ENCODE peak calls at places on chromosomes 12 and 14, in six cellular contexts. One of them, this sample, is unnamed. For H3K9me3, the result is how much of the 10 kb centered on the place peaks cover.

GRCh38 chr12:109186993-109187653 is 70.7 kb downstream of the ACACB start:
- DNase-seq in thyroid gland: no peak
- DNase-seq in upper lobe of left lung: no peak
- DNase-seq in WERI-Rb-1: no peak
- DNase-seq in breast epithelium: no peak
- DNase-seq in H9: no peak
- DNase-seq in this sample: no peak

GRCh38 chr14:60565211-60565610 is 56.3 kb downstream of the SIX6 start:
- DNase-seq in WERI-Rb-1: no peak
- DNase-seq in upper lobe of left lung: no peak
- DNase-seq in H9: no peak
- DNase-seq in thyroid gland: peak
- DNase-seq in breast epithelium: no peak
- DNase-seq in this sample: no peak

GRCh38 chr12:42482820-42483533 is 106.6 kb downstream of the PRICKLE1 start:
- DNase-seq in WERI-Rb-1: peak
- DNase-seq in H9: peak
- DNase-seq in breast epithelium: no peak
- DNase-seq in upper lobe of left lung: peak
- DNase-seq in thyroid gland: peak
- DNase-seq in this sample: peak

GRCh38 chr12:108881953-108882352 is 2.1 kb downstream of the DAO start:
- DNase-seq in breast epithelium: no peak
- DNase-seq in H9: no peak
- DNase-seq in thyroid gland: no peak
- DNase-seq in upper lobe of left lung: no peak
- DNase-seq in WERI-Rb-1: peak
- DNase-seq in this sample: no peak

GRCh38 chr12:112252184-112252583 is 126.8 kb downstream of the TRAFD1 start:
- DNase-seq in breast epithelium: no peak
- DNase-seq in upper lobe of left lung: peak
- DNase-seq in H9: no peak
- DNase-seq in WERI-Rb-1: no peak
- DNase-seq in thyroid gland: no peak
- DNase-seq in this sample: no peak

GRCh38 chr12:77847665-77848431 is 17.2 kb downstream of the NAV3 start:
- DNase-seq in thyroid gland: no peak
- DNase-seq in WERI-Rb-1: no peak
- DNase-seq in upper lobe of left lung: no peak
- DNase-seq in H9: no peak
- DNase-seq in breast epithelium: no peak
- DNase-seq in this sample: no peak

GRCh38 chr12:91777268-91777997 is 368.2 kb downstream of the BTG1 start:
- DNase-seq in WERI-Rb-1: no peak
- DNase-seq in upper lobe of left lung: no peak
- DNase-seq in H9: no peak
- DNase-seq in breast epithelium: no peak
- DNase-seq in thyroid gland: no peak
- DNase-seq in this sample: no peak

GRCh38 chr12:53300187-53300586 is 692 bp downstream of the MYG1 start:
- DNase-seq in thyroid gland: no peak
- DNase-seq in WERI-Rb-1: no peak
- DNase-seq in H9: no peak
- DNase-seq in upper lobe of left lung: no peak
- DNase-seq in breast epithelium: no peak
- DNase-seq in this sample: no peak

GRCh38 chr14:101008631-101009336 is 105.3 kb upstream of the RTL1 start:
- DNase-seq in upper lobe of left lung: no peak
- DNase-seq in H9: no peak
- DNase-seq in WERI-Rb-1: no peak
- DNase-seq in thyroid gland: no peak
- DNase-seq in breast epithelium: no peak
- DNase-seq in this sample: no peak

GRCh38 chr12:91413591-91413990 is 231.0 kb upstream of the DCN start:
- DNase-seq in H9: no peak
- DNase-seq in WERI-Rb-1: no peak
- DNase-seq in thyroid gland: no peak
- DNase-seq in upper lobe of left lung: peak
- DNase-seq in breast epithelium: no peak
- DNase-seq in this sample: no peak

GRCh38 chr12:130956456-130957303 is 3.0 kb downstream of the ADGRD1 start:
- DNase-seq in H9: no peak
- DNase-seq in WERI-Rb-1: no peak
- DNase-seq in thyroid gland: no peak
- DNase-seq in breast epithelium: no peak
- DNase-seq in upper lobe of left lung: no peak
- DNase-seq in this sample: no peak

GRCh38 chr12:56897844-56898341 is 36.3 kb downstream of the SDR9C7 start:
- DNase-seq in H9: no peak
- DNase-seq in upper lobe of left lung: no peak
- DNase-seq in breast epithelium: no peak
- DNase-seq in WERI-Rb-1: no peak
- DNase-seq in thyroid gland: no peak
- DNase-seq in this sample: no peak

GRCh38 chr12:56896082-56896481 is 38.1 kb downstream of the SDR9C7 start:
- DNase-seq in breast epithelium: no peak
- DNase-seq in WERI-Rb-1: no peak
- DNase-seq in H9: no peak
- DNase-seq in upper lobe of left lung: no peak
- DNase-seq in thyroid gland: no peak
- DNase-seq in this sample: no peak

GRCh38 chr12:56898938-56899337 is 35.3 kb downstream of the SDR9C7 start:
- DNase-seq in thyroid gland: no peak
- DNase-seq in breast epithelium: no peak
- DNase-seq in upper lobe of left lung: no peak
- DNase-seq in H9: no peak
- DNase-seq in WERI-Rb-1: no peak
- DNase-seq in this sample: no peak

GRCh38 chr12:56903374-56903773 is 30.8 kb downstream of the SDR9C7 start:
- DNase-seq in WERI-Rb-1: no peak
- DNase-seq in upper lobe of left lung: no peak
- DNase-seq in breast epithelium: no peak
- DNase-seq in thyroid gland: no peak
- DNase-seq in H9: no peak
- DNase-seq in this sample: no peak

DNA sequence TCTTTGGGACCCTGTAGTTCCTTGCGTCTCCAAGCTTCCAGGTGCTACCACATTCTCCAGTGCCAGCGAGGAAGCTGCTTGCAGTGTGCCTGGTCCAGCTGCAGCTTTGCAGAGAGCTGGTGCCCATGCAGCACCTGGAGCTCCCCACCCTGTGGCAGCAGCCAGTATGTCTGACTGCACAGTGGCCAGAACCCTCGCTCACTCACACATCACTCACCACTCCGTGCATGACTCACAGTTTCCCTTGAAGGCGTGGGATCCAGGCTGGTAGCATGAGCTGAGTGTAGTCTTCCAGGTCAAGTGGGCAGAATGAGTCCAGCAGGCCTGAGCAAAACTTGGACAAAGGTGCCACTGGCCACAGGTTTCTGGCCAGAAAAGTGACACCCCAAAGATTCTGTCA is 33.6 kb downstream of the SDR9C7 start:
- DNase-seq in thyroid gland: no peak
- DNase-seq in upper lobe of left lung: no peak
- DNase-seq in H9: no peak
- DNase-seq in WERI-Rb-1: no peak
- DNase-seq in breast epithelium: no peak
- DNase-seq in this sample: no peak
- H3K9me3 ChIP-seq in thyroid gland: under half
- H3K9me3 ChIP-seq in upper lobe of left lung: under half
- H3K9me3 ChIP-seq in H9: under half
- H3K9me3 ChIP-seq in WERI-Rb-1: under half
- H3K9me3 ChIP-seq in breast epithelium: under half
- H3K9me3 ChIP-seq in this sample: under half

GRCh38 chr14:69815556-69815955 is 18.5 kb upstream of the SLC10A1 start:
- DNase-seq in H9: no peak
- DNase-seq in WERI-Rb-1: no peak
- DNase-seq in thyroid gland: no peak
- DNase-seq in upper lobe of left lung: no peak
- DNase-seq in breast epithelium: no peak
- DNase-seq in this sample: no peak

GRCh38 chr14:69811227-69811867 is 14.3 kb upstream of the SLC10A1 start:
- DNase-seq in upper lobe of left lung: no peak
- DNase-seq in breast epithelium: no peak
- DNase-seq in H9: no peak
- DNase-seq in WERI-Rb-1: no peak
- DNase-seq in thyroid gland: no peak
- DNase-seq in this sample: no peak

GRCh38 chr14:69811868-69812252 is 14.8 kb upstream of the SLC10A1 start:
- DNase-seq in thyroid gland: no peak
- DNase-seq in upper lobe of left lung: no peak
- DNase-seq in H9: no peak
- DNase-seq in WERI-Rb-1: no peak
- DNase-seq in breast epithelium: no peak
- DNase-seq in this sample: no peak

GRCh38 chr14:69814397-69814796 is 17.4 kb upstream of the SLC10A1 start:
- DNase-seq in WERI-Rb-1: no peak
- DNase-seq in upper lobe of left lung: no peak
- DNase-seq in breast epithelium: no peak
- DNase-seq in thyroid gland: no peak
- DNase-seq in H9: no peak
- DNase-seq in this sample: no peak

GRCh38 chr14:69812725-69813124 is 15.7 kb upstream of the SLC10A1 start:
- DNase-seq in breast epithelium: no peak
- DNase-seq in WERI-Rb-1: peak
- DNase-seq in upper lobe of left lung: no peak
- DNase-seq in H9: no peak
- DNase-seq in thyroid gland: no peak
- DNase-seq in this sample: no peak
- TF ChIP-seq CTCF in breast epithelium: no peak
- TF ChIP-seq CTCF in WERI-Rb-1: peak
- TF ChIP-seq CTCF in upper lobe of left lung: no peak
- TF ChIP-seq CTCF in H9: peak
- TF ChIP-seq CTCF in thyroid gland: no peak
- TF ChIP-seq CTCF in this sample: no peak

GRCh38 chr14:89573399-89573657 is 156.3 kb upstream of the FOXN3 start:
- DNase-seq in upper lobe of left lung: no peak
- DNase-seq in H9: no peak
- DNase-seq in WERI-Rb-1: no peak
- DNase-seq in breast epithelium: no peak
- DNase-seq in thyroid gland: no peak
- DNase-seq in this sample: no peak
- H3K27ac ChIP-seq in upper lobe of left lung: no peak
- H3K27ac ChIP-seq in H9: no peak
- H3K27ac ChIP-seq in WERI-Rb-1: no peak
- H3K27ac ChIP-seq in breast epithelium: no peak
- H3K27ac ChIP-seq in thyroid gland: no peak
- H3K27ac ChIP-seq in this sample: no peak

GRCh38 chr14:105851716-105852377 is 325.5 kb downstream of the TMEM121 start:
- DNase-seq in upper lobe of left lung: peak
- DNase-seq in WERI-Rb-1: no peak
- DNase-seq in H9: no peak
- DNase-seq in thyroid gland: no peak
- DNase-seq in breast epithelium: no peak
- DNase-seq in this sample: no peak

GRCh38 chr14:105853089-105853906 is 326.9 kb downstream of the TMEM121 start:
- DNase-seq in breast epithelium: peak
- DNase-seq in WERI-Rb-1: no peak
- DNase-seq in thyroid gland: no peak
- DNase-seq in H9: peak
- DNase-seq in upper lobe of left lung: peak
- DNase-seq in this sample: no peak

GRCh38 chr14:105850853-105851581 is 324.6 kb downstream of the TMEM121 start:
- DNase-seq in breast epithelium: no peak
- DNase-seq in WERI-Rb-1: no peak
- DNase-seq in upper lobe of left lung: peak
- DNase-seq in H9: no peak
- DNase-seq in thyroid gland: no peak
- DNase-seq in this sample: no peak

GRCh38 chr14:105853907-105854599 is 327.7 kb downstream of the TMEM121 start:
- DNase-seq in H9: no peak
- DNase-seq in WERI-Rb-1: no peak
- DNase-seq in thyroid gland: no peak
- DNase-seq in breast epithelium: no peak
- DNase-seq in upper lobe of left lung: peak
- DNase-seq in this sample: no peak

GRCh38 chr14:105852378-105853088 is 326.1 kb downstream of the TMEM121 start:
- DNase-seq in breast epithelium: peak
- DNase-seq in thyroid gland: no peak
- DNase-seq in upper lobe of left lung: no peak
- DNase-seq in H9: peak
- DNase-seq in WERI-Rb-1: no peak
- DNase-seq in this sample: no peak
- H3K9me3 ChIP-seq in breast epithelium: under half
- H3K9me3 ChIP-seq in thyroid gland: under half
- H3K9me3 ChIP-seq in upper lobe of left lung: under half
- H3K9me3 ChIP-seq in H9: half or more
- H3K9me3 ChIP-seq in WERI-Rb-1: under half
- H3K9me3 ChIP-seq in this sample: under half

DNA sequence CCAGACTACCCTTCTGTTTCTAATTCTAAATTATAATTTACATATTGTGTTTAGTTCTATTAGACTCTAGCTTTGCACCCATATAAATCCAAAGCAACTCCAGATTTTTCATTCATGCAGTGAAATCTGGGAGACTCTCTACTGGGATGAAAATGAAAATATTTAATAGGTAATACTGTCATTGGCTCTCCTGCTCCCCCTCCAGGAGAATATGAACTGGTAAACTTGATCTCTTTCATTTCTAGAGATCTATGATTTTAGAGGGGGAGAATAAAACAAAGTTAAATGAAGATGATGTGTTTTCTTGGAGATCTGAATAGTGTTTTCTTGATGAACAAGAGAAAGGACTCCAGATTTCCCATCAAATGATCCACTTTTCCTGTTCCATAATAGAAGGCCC is 104.3 kb upstream of the TMCC3 start:
- DNase-seq in thyroid gland: no peak
- DNase-seq in H9: no peak
- DNase-seq in WERI-Rb-1: no peak
- DNase-seq in upper lobe of left lung: no peak
- DNase-seq in breast epithelium: no peak
- DNase-seq in this sample: no peak
- TF ChIP-seq CTCF in thyroid gland: no peak
- TF ChIP-seq CTCF in H9: peak
- TF ChIP-seq CTCF in WERI-Rb-1: no peak
- TF ChIP-seq CTCF in upper lobe of left lung: no peak
- TF ChIP-seq CTCF in breast epithelium: no peak
- TF ChIP-seq CTCF in this sample: no peak

DNA sequence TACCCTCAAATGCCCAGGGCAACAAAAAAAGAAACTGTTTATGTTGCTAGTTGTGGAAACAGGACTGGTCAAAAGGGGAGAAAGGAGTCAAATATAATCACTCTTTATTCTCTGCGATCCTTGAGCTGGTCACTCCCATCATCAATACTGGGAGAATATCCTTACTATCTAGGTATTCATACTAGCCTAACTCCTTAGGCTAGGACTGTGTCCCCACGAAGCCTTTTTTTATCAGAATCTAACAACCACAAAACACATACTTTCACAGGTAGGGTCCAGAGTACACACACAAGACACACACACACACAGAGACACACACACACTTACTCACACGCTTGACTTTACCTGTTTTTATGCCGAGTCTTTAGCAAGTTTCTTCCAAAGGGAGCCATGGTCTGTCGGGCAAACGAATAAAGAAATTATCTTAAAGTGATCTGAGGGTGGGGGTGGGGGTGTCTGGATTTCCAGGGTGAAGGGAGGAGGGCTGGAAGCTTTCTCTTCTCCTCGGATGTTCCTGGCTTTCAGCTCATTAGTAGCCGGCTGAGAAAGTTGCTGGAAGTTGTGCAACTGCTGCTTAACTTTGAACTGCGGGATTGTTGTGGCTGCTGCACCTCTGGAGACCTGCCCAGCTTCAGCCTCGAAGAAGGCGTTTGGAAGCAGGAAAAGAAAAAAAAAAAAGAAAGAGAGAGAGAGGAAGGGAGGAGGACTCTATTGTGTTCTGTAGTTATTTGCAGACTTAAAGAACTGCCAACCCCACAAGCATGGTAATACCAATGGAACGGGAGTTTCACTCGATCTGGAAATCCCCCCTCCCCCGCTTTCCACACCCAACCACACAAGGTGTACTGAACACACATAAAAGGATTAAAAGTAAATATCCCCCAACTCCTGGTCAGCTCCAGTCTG is at the start of gene RASSF9:
- DNase-seq in H9: peak
- DNase-seq in thyroid gland: peak
- DNase-seq in WERI-Rb-1: no peak
- DNase-seq in breast epithelium: peak
- DNase-seq in upper lobe of left lung: peak
- DNase-seq in this sample: no peak
- H3K27ac ChIP-seq in H9: no peak
- H3K27ac ChIP-seq in thyroid gland: peak
- H3K27ac ChIP-seq in WERI-Rb-1: no peak
- H3K27ac ChIP-seq in breast epithelium: peak
- H3K27ac ChIP-seq in upper lobe of left lung: peak
- H3K27ac ChIP-seq in this sample: no peak